ENCODE peak calls at places on chromosomes 12 and 14, in ten cellular contexts. G is CD8-positive, alpha-beta T cell; R is AG10803; H is body of pancreas; B is tibial nerve; J is left ventricle myocardium inferior; M is WERI-Rb-1; F is heart right ventricle; A is LNCaP clone FGC; U is thoracic aorta. Q is an unnamed sample.

GRCh38 chr14:63542231-63542999 is 762 bp downstream of the PPP2R5E start:
- DNase-seq in G (no peak), R (peak), H (peak), B (no peak), J (no peak), M (peak), F (no peak), A (no peak), U (no peak), Q (peak)

GRCh38 chr12:89540586-89540985 is 14.7 kb upstream of the POC1B start:
- DNase-seq in G (no peak), R (no peak), H (no peak), B (no peak), J (no peak), M (peak), F (no peak), A (no peak), U (no peak), Q (no peak)

GRCh38 chr14:75521415-75522199 is 662 bp upstream of the BATF start:
- DNase-seq in G (no peak), R (no peak), H (no peak), B (no peak), J (no peak), M (no peak), F (no peak), A (peak), U (no peak), Q (no peak)

GRCh38 chr12:99605-100004 is 33.0 kb downstream of the IQSEC3 start:
- DNase-seq in G (no peak), R (peak), H (no peak), B (no peak), J (no peak), M (no peak), F (no peak), A (no peak), U (no peak), Q (peak)

GRCh38 chr12:21809100-21809499 is 34.6 kb upstream of the KCNJ8 start:
- DNase-seq in G (no peak), R (no peak), H (no peak), B (no peak), J (no peak), M (no peak), F (no peak), A (no peak), U (no peak), Q (no peak)

GRCh38 chr12:93857279-93857894 is 180.2 kb downstream of the CRADD start:
- DNase-seq in G (no peak), R (peak), H (no peak), B (no peak), J (no peak), M (no peak), F (no peak), A (no peak), U (no peak), Q (no peak)

GRCh38 chr14:104994988-104995387 is 9.4 kb downstream of the CLBA1 start:
- DNase-seq in G (no peak), R (no peak), H (no peak), B (no peak), J (no peak), M (no peak), F (no peak), A (no peak), U (no peak), Q (no peak)

GRCh38 chr14:98489115-98489514 is 782.9 kb downstream of the BCL11B start:
- DNase-seq in G (no peak), R (no peak), H (no peak), B (no peak), J (no peak), M (no peak), F (no peak), A (no peak), U (no peak), Q (no peak)

GRCh38 chr14:68977741-68978549 is 1.2 kb downstream of the ACTN1 start:
- DNase-seq in G (peak), R (peak), H (peak), B (peak), J (peak), M (peak), F (peak), A (no peak), U (peak), Q (peak)

GRCh38 chr12:53538209-53538689 is 31.0 kb upstream of the NPFF start:
- DNase-seq in G (no peak), R (peak), H (peak), B (peak), J (no peak), M (no peak), F (no peak), A (peak), U (no peak), Q (no peak)

GRCh38 chr12:57896437-57897201 is 44.7 kb upstream of the ATP23 start:
- DNase-seq in G (no peak), R (peak), H (peak), B (peak), J (peak), M (peak), F (peak), A (no peak), U (no peak), Q (peak)

GRCh38 chr12:15728118-15728598 is 61.0 kb downstream of the EPS8 start:
- DNase-seq in G (no peak), R (peak), H (no peak), B (no peak), J (no peak), M (no peak), F (no peak), A (no peak), U (no peak), Q (no peak)

GRCh38 chr12:85225501-85225900 is 54.5 kb upstream of the ALX1 start:
- DNase-seq in G (no peak), R (no peak), H (no peak), B (no peak), J (no peak), M (no peak), F (no peak), A (no peak), U (no peak), Q (no peak)

GRCh38 chr12:47216150-47216677 is 136.5 kb upstream of the AMIGO2 start:
- DNase-seq in G (peak), R (no peak), H (no peak), B (peak), J (peak), M (no peak), F (no peak), A (no peak), U (no peak), Q (no peak)

GRCh38 chr14:95516554-95517209 is at the start of gene SYNE3:
- DNase-seq in G (peak), R (no peak), H (peak), B (no peak), J (peak), M (no peak), F (peak), A (no peak), U (no peak), Q (peak)

GRCh38 chr12:105574056-105574715 is 243.7 kb downstream of the C12orf75 start:
- DNase-seq in G (no peak), R (peak), H (no peak), B (no peak), J (no peak), M (no peak), F (no peak), A (no peak), U (no peak), Q (no peak)

GRCh38 chr12:95197636-95198035 is 19.6 kb downstream of the FGD6 start:
- DNase-seq in G (no peak), R (no peak), H (no peak), B (no peak), J (no peak), M (no peak), F (no peak), A (no peak), U (no peak), Q (no peak)

GRCh38 chr12:95201056-95201670 is 16.1 kb downstream of the FGD6 start:
- DNase-seq in G (no peak), R (peak), H (no peak), B (no peak), J (no peak), M (no peak), F (no peak), A (no peak), U (no peak), Q (no peak)

GRCh38 chr12:95202691-95203476 is 14.4 kb downstream of the FGD6 start:
- DNase-seq in G (no peak), R (peak), H (no peak), B (no peak), J (no peak), M (no peak), F (no peak), A (no peak), U (no peak), Q (no peak)

GRCh38 chr12:95198914-95199313 is 18.4 kb downstream of the FGD6 start:
- DNase-seq in G (no peak), R (no peak), H (no peak), B (no peak), J (no peak), M (no peak), F (no peak), A (no peak), U (no peak), Q (no peak)

DNA sequence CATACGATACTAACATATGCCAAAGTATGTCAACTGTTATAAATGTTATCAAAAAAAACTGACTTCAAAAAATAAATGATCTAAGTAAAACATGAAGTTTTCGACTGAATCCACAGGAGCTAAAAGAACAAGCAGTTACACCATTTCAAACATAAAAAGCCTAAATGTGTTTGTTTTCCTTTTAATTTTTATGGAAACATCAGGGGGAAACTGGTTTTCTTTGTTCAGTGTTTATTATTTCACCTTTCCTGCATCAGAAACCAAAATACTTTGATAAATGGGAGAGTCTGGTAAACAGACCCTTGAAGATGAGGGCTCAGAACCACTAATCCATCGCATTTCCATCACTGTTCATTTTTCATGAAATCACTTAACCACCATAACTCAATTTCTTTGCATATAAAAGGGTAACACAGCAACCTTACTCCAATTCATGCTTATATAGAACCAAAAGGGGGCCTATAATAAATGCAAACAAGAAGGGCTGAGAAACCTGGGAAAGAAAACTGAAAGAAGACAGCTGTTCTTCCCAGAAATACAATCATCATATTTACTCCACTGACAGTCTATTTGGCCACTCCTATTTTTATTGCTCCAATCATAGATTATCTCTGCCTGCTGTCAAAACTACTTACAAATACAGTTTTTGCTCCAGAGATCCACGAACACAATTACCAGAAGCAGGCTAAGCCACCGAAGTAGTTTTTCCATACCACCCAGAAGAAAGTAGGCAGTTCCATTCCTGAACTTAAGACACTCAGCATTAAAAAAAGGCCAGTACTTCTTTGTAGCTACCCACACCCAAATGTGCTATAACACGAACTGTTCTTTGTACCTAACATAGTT is 16.9 kb downstream of the FGD6 start:
- DNase-seq in G (no peak), R (no peak), H (no peak), B (no peak), J (no peak), M (no peak), F (no peak), A (no peak), U (no peak), Q (no peak)
- H3K4me3 ChIP-seq in G (no peak), R (no peak), H (no peak), B (peak), J (peak), M (no peak), F (peak), A (no peak), U (peak), Q (no peak)

GRCh38 chr14:25411933-25412757 is 362.2 kb upstream of the STXBP6 start:
- DNase-seq in G (no peak), R (peak), H (no peak), B (no peak), J (no peak), M (no peak), F (no peak), A (no peak), U (no peak), Q (no peak)

GRCh38 chr14:25406818-25407217 is 356.9 kb upstream of the STXBP6 start:
- DNase-seq in G (no peak), R (peak), H (no peak), B (no peak), J (no peak), M (peak), F (no peak), A (no peak), U (no peak), Q (no peak)
- TF ChIP-seq CTCF in G (no peak), R (peak), H (peak), B (no peak), J (peak), M (peak), F (peak), A (peak), U (no peak), Q (no peak)

DNA sequence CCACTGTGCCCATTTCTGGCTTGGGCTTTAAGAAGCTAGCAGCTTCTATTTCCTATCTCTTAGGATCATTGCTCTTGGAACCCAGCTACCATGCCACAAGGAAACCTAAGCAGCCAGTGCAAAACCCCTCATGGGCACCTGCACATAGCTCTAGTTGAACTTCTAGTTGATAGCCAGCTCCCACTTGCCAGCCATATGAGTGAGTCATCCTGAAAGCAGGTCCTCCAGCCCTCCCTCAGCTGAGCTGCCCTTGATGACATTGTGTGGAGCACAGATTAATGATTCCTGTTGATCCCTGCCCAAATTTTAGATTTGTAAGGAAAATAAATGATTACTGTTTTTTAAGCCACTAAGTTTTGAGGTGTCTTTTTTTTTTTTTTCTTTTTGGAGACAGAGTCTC is 234.2 kb upstream of the FBXO33 start:
- DNase-seq in G (no peak), R (no peak), H (no peak), B (no peak), J (no peak), M (no peak), F (no peak), A (no peak), U (no peak), Q (no peak)
- H3K4me3 ChIP-seq in G (no peak), R (no peak), H (no peak), B (no peak), J (no peak), M (no peak), F (no peak), A (no peak), U (no peak), Q (no peak)

GRCh38 chr14:92846162-92846897 is 52.2 kb downstream of the GOLGA5 start:
- DNase-seq in G (no peak), R (peak), H (peak), B (no peak), J (no peak), M (no peak), F (no peak), A (no peak), U (no peak), Q (peak)
- TF ChIP-seq CTCF in G (no peak), R (no peak), H (no peak), B (no peak), J (no peak), M (no peak), F (no peak), A (no peak), U (no peak), Q (no peak)

Q was measured in tibial artery.